ENCODE peak calls at places on chromosomes 2 and 18, in six cellular contexts. One of them, this sample, is unnamed. For H3K36me3, the result is how much of the 10 kb centered on the place peaks cover.

GRCh38 chr2:40415391-40415790 is 36.5 kb downstream of the SLC8A1 start:
- DNase-seq in IMR-90: no peak
- DNase-seq in neuronal stem cell: no peak
- DNase-seq in mesenchymal stem cell: no peak
- DNase-seq in mesendoderm: no peak
- DNase-seq in H1: no peak
- DNase-seq in this sample: no peak

GRCh38 chr2:159497256-159497655 is 119.1 kb downstream of the BAZ2B start:
- DNase-seq in IMR-90: peak
- DNase-seq in neuronal stem cell: no peak
- DNase-seq in mesenchymal stem cell: peak
- DNase-seq in mesendoderm: peak
- DNase-seq in H1: no peak
- DNase-seq in this sample: peak

GRCh38 chr2:111178730-111179405 is 58.2 kb downstream of the BCL2L11 start:
- DNase-seq in IMR-90: peak
- DNase-seq in neuronal stem cell: no peak
- DNase-seq in mesenchymal stem cell: peak
- DNase-seq in mesendoderm: no peak
- DNase-seq in H1: no peak
- DNase-seq in this sample: no peak

GRCh38 chr2:74447230-74447999 is 5.7 kb upstream of the RTKN start:
- DNase-seq in IMR-90: no peak
- DNase-seq in neuronal stem cell: no peak
- DNase-seq in mesenchymal stem cell: no peak
- DNase-seq in mesendoderm: no peak
- DNase-seq in H1: no peak
- DNase-seq in this sample: no peak

GRCh38 chr18:73697395-73697794 is 450.2 kb downstream of the FBXO15 start:
- DNase-seq in IMR-90: peak
- DNase-seq in neuronal stem cell: no peak
- DNase-seq in mesenchymal stem cell: no peak
- DNase-seq in mesendoderm: no peak
- DNase-seq in H1: no peak
- DNase-seq in this sample: peak

GRCh38 chr2:96248624-96249023 is 17.2 kb downstream of the TMEM127 start:
- DNase-seq in IMR-90: no peak
- DNase-seq in neuronal stem cell: no peak
- DNase-seq in mesenchymal stem cell: no peak
- DNase-seq in mesendoderm: no peak
- DNase-seq in H1: no peak
- DNase-seq in this sample: no peak

GRCh38 chr18:41461058-41461560 is 493.9 kb upstream of the PIK3C3 start:
- DNase-seq in IMR-90: no peak
- DNase-seq in neuronal stem cell: no peak
- DNase-seq in mesenchymal stem cell: peak
- DNase-seq in mesendoderm: peak
- DNase-seq in H1: no peak
- DNase-seq in this sample: peak

GRCh38 chr2:161990741-161991140 is 83.3 kb downstream of the DPP4 start:
- DNase-seq in IMR-90: peak
- DNase-seq in neuronal stem cell: no peak
- DNase-seq in mesenchymal stem cell: peak
- DNase-seq in mesendoderm: peak
- DNase-seq in H1: no peak
- DNase-seq in this sample: peak

GRCh38 chr2:55419236-55419513 is 481 bp downstream of the CCDC88A start:
- DNase-seq in IMR-90: peak
- DNase-seq in neuronal stem cell: no peak
- DNase-seq in mesenchymal stem cell: peak
- DNase-seq in mesendoderm: peak
- DNase-seq in H1: no peak
- DNase-seq in this sample: peak

GRCh38 chr2:213232649-213233437 is 51.4 kb upstream of the SPAG16 start:
- DNase-seq in IMR-90: peak
- DNase-seq in neuronal stem cell: peak
- DNase-seq in mesenchymal stem cell: peak
- DNase-seq in mesendoderm: peak
- DNase-seq in H1: no peak
- DNase-seq in this sample: no peak

GRCh38 chr2:169090133-169090820 is 20.9 kb downstream of the DHRS9 start:
- DNase-seq in IMR-90: no peak
- DNase-seq in neuronal stem cell: no peak
- DNase-seq in mesenchymal stem cell: no peak
- DNase-seq in mesendoderm: no peak
- DNase-seq in H1: no peak
- DNase-seq in this sample: no peak

GRCh38 chr2:45344502-45344901 is 266.6 kb downstream of the SRBD1 start:
- DNase-seq in IMR-90: no peak
- DNase-seq in neuronal stem cell: no peak
- DNase-seq in mesenchymal stem cell: no peak
- DNase-seq in mesendoderm: no peak
- DNase-seq in H1: no peak
- DNase-seq in this sample: no peak

DNA sequence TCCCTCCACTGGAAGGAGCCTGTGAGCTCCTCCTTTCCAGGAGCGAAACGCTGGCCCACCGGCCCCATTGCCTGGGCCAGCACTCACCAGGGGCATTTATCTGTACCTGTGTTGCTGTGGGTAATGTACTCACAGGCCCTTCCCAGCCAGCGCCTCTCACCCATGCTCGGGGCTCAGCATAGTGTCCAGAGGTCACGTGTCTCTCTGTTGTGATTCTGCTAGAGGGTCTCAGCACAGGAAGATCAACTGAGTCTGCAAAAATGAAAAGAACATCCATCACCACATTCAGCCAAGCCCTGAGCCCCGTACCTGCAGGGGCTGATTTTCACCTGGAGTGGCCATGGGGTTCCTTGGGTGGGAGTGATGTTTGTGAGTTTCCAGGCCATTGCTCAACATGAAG is 103.1 kb upstream of the TPO start:
- DNase-seq in IMR-90: no peak
- DNase-seq in neuronal stem cell: no peak
- DNase-seq in mesenchymal stem cell: no peak
- DNase-seq in mesendoderm: no peak
- DNase-seq in H1: no peak
- DNase-seq in this sample: no peak
- H2BK5ac ChIP-seq in IMR-90: no peak
- H2BK5ac ChIP-seq in neuronal stem cell: no peak
- H2BK5ac ChIP-seq in mesenchymal stem cell: no peak
- H2BK5ac ChIP-seq in mesendoderm: no peak
- H2BK5ac ChIP-seq in H1: peak
- H2BK5ac ChIP-seq in this sample: no peak

DNA sequence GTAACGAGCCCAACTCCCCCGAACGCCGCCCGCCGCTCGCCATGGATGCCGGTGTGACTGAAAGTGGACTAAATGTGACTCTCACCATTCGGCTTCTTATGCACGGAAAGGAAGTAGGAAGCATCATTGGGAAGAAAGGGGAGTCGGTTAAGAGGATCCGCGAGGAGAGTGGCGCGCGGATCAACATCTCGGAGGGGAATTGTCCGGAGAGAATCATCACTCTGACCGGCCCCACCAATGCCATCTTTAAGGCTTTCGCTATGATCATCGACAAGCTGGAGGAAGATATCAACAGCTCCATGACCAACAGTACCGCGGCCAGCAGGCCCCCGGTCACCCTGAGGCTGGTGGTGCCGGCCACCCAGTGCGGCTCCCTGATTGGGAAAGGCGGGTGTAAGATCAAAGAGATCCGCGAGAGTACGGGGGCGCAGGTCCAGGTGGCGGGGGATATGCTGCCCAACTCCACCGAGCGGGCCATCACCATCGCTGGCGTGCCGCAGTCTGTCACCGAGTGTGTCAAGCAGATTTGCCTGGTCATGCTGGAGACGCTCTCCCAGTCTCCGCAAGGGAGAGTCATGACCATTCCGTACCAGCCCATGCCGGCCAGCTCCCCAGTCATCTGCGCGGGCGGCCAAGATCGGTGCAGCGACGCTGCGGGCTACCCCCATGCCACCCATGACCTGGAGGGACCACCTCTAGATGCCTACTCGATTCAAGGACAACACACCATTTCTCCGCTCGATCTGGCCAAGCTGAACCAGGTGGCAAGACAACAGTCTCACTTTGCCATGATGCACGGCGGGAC is 628 bp downstream of the PCBP1 start:
- DNase-seq in IMR-90: peak
- DNase-seq in neuronal stem cell: no peak
- DNase-seq in mesenchymal stem cell: peak
- DNase-seq in mesendoderm: peak
- DNase-seq in H1: no peak
- DNase-seq in this sample: peak
- H3K4ac ChIP-seq in IMR-90: peak
- H3K4ac ChIP-seq in neuronal stem cell: peak
- H3K4ac ChIP-seq in mesenchymal stem cell: peak
- H3K4ac ChIP-seq in mesendoderm: peak
- H3K4ac ChIP-seq in H1: peak
- H3K4ac ChIP-seq in this sample: peak

DNA sequence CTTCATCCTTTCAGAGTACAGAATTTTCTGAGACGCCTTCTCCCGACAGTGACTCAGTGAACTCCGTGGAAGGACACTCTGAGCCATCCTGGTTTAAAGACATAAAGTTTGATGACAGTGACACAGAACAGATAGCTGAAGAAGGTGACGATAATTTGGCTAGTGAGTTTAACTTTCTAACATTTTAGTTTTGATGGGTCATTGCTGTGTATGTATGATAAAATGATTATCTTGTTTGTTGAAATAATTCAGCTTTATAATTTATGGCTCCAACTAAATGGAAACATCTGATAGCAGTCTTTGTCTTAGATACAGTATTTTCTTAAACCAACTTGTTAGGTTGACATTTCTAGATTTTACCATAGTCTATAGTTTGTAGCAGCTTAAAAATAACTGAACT is 38.1 kb downstream of the PIKFYVE start:
- DNase-seq in IMR-90: no peak
- DNase-seq in neuronal stem cell: no peak
- DNase-seq in mesenchymal stem cell: no peak
- DNase-seq in mesendoderm: no peak
- DNase-seq in H1: no peak
- DNase-seq in this sample: no peak
- H3K36me3 ChIP-seq in IMR-90: under half
- H3K36me3 ChIP-seq in neuronal stem cell: half or more
- H3K36me3 ChIP-seq in mesenchymal stem cell: half or more
- H3K36me3 ChIP-seq in mesendoderm: under half
- H3K36me3 ChIP-seq in H1: under half
- H3K36me3 ChIP-seq in this sample: under half

DNA sequence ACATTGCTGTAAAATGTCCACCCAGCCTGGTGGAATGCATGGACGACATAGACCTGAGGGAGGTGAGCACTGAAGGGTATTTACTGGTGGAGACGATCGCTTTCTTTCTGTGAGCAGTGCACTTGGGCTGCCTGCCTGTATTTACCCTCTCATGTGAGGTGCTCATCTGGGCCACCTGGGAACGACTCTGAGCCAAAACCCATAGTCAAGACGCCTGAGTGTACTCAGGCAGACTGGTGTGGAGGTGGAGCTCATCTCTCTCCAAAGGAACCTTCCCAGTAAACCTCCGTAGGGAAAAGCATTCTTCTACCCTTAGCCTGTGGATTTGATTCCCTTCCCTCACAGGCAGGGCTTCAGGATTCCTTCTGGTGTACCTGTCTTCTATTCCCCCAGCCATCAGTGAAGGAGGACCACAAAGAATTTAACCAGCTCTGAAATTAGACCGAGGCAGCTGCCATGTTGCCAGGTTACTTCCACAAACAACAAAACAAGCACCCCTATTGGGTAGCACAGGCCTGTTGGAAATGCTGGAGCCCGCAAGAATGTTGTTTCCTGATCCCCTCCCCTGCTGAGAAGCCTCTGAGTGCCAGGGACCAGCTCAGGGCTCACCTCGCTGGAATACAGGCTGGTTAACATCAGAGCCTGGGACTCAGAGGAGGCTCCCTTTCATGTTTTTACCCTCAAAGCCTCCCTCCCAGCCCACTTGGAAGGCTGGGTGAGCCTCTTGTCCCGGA is 47.5 kb upstream of the TXNDC2 start:
- DNase-seq in IMR-90: no peak
- DNase-seq in neuronal stem cell: peak
- DNase-seq in mesenchymal stem cell: peak
- DNase-seq in mesendoderm: peak
- DNase-seq in H1: peak
- DNase-seq in this sample: peak
- H2BK5ac ChIP-seq in IMR-90: no peak
- H2BK5ac ChIP-seq in neuronal stem cell: no peak
- H2BK5ac ChIP-seq in mesenchymal stem cell: no peak
- H2BK5ac ChIP-seq in mesendoderm: no peak
- H2BK5ac ChIP-seq in H1: no peak
- H2BK5ac ChIP-seq in this sample: no peak

DNA sequence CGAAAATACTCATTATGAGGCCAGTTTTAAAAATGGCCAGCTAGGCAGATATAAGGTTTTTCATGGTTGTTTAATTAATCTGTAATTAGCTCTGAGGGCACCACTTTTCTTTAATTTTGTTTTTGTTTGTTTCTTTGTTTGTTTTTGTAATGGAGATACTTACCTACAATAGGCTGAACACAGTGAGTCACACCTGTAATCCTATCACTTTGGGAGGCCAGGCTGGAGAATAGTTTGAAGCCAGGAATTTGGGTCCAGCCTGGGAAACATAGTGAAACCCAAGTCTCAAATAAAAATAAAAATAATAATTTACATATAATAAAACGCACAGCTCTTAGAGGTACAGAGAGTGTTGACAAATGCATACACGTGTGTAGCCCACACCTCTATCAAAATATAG is 56.8 kb upstream of the MSH2 start:
- DNase-seq in IMR-90: no peak
- DNase-seq in neuronal stem cell: no peak
- DNase-seq in mesenchymal stem cell: no peak
- DNase-seq in mesendoderm: peak
- DNase-seq in H1: no peak
- DNase-seq in this sample: no peak
- H3K4ac ChIP-seq in IMR-90: no peak
- H3K4ac ChIP-seq in neuronal stem cell: no peak
- H3K4ac ChIP-seq in mesenchymal stem cell: no peak
- H3K4ac ChIP-seq in mesendoderm: no peak
- H3K4ac ChIP-seq in H1: peak
- H3K4ac ChIP-seq in this sample: no peak

GRCh38 chr2:46997884-46998283 is 82.3 kb upstream of the MCFD2 start:
- DNase-seq in IMR-90: no peak
- DNase-seq in neuronal stem cell: no peak
- DNase-seq in mesenchymal stem cell: no peak
- DNase-seq in mesendoderm: no peak
- DNase-seq in H1: no peak
- DNase-seq in this sample: no peak
- H3K36me3 ChIP-seq in IMR-90: under half
- H3K36me3 ChIP-seq in neuronal stem cell: under half
- H3K36me3 ChIP-seq in mesenchymal stem cell: half or more
- H3K36me3 ChIP-seq in mesendoderm: under half
- H3K36me3 ChIP-seq in H1: under half
- H3K36me3 ChIP-seq in this sample: under half

This sample was measured in trophoblast cell.